ENCODE peak calls at places on chromosomes 16 and 17, in ten cellular contexts. O is suprapubic skin, G is endothelial cell of umbilical vein, Z is stomach, N is transverse colon, S is prostate gland, H is sigmoid colon, F is spleen, U is breast epithelium, B is K562. W is an unnamed sample.

GRCh38 chr16:20901441-20902112 is 1.0 kb downstream of the LYRM1 start:
- DNase-seq in O (peak; percentile 81), G (peak; percentile 72), Z (peak; percentile 68), N (peak; percentile 55), S (peak; percentile 57), H (peak; percentile 84), F (peak; percentile 87), U (peak; percentile 73), B (peak; percentile 25), W (no peak)

GRCh38 chr17:76791053-76791980 is 53.4 kb downstream of the MFSD11 start:
- DNase-seq in O (no peak), G (peak; percentile 53), Z (peak; percentile 27), N (peak; percentile 63), S (no peak), H (no peak), F (peak; percentile 59), U (no peak), B (peak; percentile 57), W (no peak)

GRCh38 chr17:42675348-42675983 is 1.3 kb downstream of the PLEKHH3 start:
- DNase-seq in O (peak; percentile 71), G (no peak), Z (peak; percentile 77), N (peak; percentile 44), S (peak; percentile 26), H (no peak), F (no peak), U (no peak), B (no peak), W (no peak)

GRCh38 chr17:2050246-2050866 is 4.5 kb upstream of the HIC1 start:
- DNase-seq in O (peak; percentile 84), G (peak; percentile 41), Z (peak; percentile 70), N (peak; percentile 68), S (peak; percentile 62), H (peak; percentile 86), F (peak; percentile 91), U (no peak), B (peak; percentile 83), W (no peak)

GRCh38 chr17:4786111-4786491 is at the start of gene VMO1:
- DNase-seq in O (no peak), G (no peak), Z (no peak), N (peak; percentile 27), S (no peak), H (peak; percentile 74), F (peak; percentile 83), U (no peak), B (no peak), W (no peak)

GRCh38 chr16:72858611-72859493 is 189.1 kb downstream of the ZFHX3 start:
- DNase-seq in O (no peak), G (no peak), Z (no peak), N (no peak), S (no peak), H (no peak), F (no peak), U (no peak), B (no peak), W (no peak)

GRCh38 chr17:38922538-38923291 is 2.7 kb upstream of the LASP1NB start:
- DNase-seq in O (no peak), G (peak; percentile 67), Z (peak; percentile 73), N (peak; percentile 68), S (peak; percentile 58), H (peak; percentile 92), F (peak; percentile 68), U (peak; percentile 53), B (no peak), W (no peak)

GRCh38 chr17:11935734-11936406 is 61.4 kb downstream of the ZNF18 start:
- DNase-seq in O (no peak), G (peak; percentile 14), Z (no peak), N (peak; percentile 67), S (peak; percentile 38), H (no peak), F (no peak), U (no peak), B (peak; percentile 30), W (no peak)

GRCh38 chr16:55842369-55843104 is 9.6 kb upstream of the CES1 start:
- DNase-seq in O (no peak), G (peak; percentile 48), Z (no peak), N (no peak), S (peak; percentile 22), H (no peak), F (no peak), U (no peak), B (peak; percentile 60), W (no peak)

GRCh38 chr16:81885976-81886586 is 107.0 kb downstream of the PLCG2 start:
- DNase-seq in O (no peak), G (peak; percentile 40), Z (no peak), N (no peak), S (no peak), H (no peak), F (no peak), U (no peak), B (peak; percentile 78), W (no peak)

GRCh38 chr17:78263063-78263735 is 31.8 kb downstream of the TMEM235 start:
- DNase-seq in O (no peak), G (peak; percentile 40), Z (peak; percentile 75), N (peak; percentile 50), S (no peak), H (no peak), F (peak; percentile 91), U (no peak), B (peak; percentile 88), W (no peak)

GRCh38 chr16:26027060-26027459 is 335.3 kb downstream of the HS3ST4 start:
- DNase-seq in O (no peak), G (no peak), Z (no peak), N (no peak), S (no peak), H (no peak), F (no peak), U (no peak), B (no peak), W (no peak)

GRCh38 chr17:76196675-76197074 is 43.6 kb downstream of the RNF157 start:
- DNase-seq in O (no peak), G (no peak), Z (peak; percentile 52), N (peak; percentile 33), S (peak; percentile 88), H (peak; percentile 88), F (no peak), U (peak; percentile 59), B (no peak), W (no peak)

GRCh38 chr16:89506791-89507191 is 1.4 kb upstream of the SPG7 start:
- DNase-seq in O (no peak), G (no peak), Z (no peak), N (no peak), S (no peak), H (no peak), F (no peak), U (no peak), B (peak; percentile 35), W (no peak)

GRCh38 chr16:1923299-1924034 is 5.3 kb upstream of the HS3ST6 start:
- DNase-seq in O (no peak), G (peak; percentile 32), Z (no peak), N (peak; percentile 66), S (no peak), H (no peak), F (no peak), U (no peak), B (no peak), W (no peak)

GRCh38 chr17:986322-986929 is 6.8 kb upstream of the NXN start:
- DNase-seq in O (no peak), G (no peak), Z (no peak), N (no peak), S (no peak), H (no peak), F (no peak), U (no peak), B (no peak), W (no peak)

GRCh38 chr17:66542967-66543525 is 240.6 kb downstream of the PRKCA start:
- DNase-seq in O (no peak), G (peak; percentile 41), Z (no peak), N (no peak), S (no peak), H (no peak), F (no peak), U (no peak), B (no peak), W (no peak)

GRCh38 chr16:83908798-83909197 is 9.9 kb downstream of the MLYCD start:
- DNase-seq in O (no peak), G (no peak), Z (no peak), N (no peak), S (no peak), H (peak; percentile 38), F (no peak), U (no peak), B (no peak), W (no peak)

GRCh38 chr17:72376486-72377345 is 255.9 kb downstream of the SOX9 start:
- DNase-seq in O (no peak), G (no peak), Z (no peak), N (no peak), S (no peak), H (no peak), F (no peak), U (no peak), B (no peak), W (no peak)
- TF ChIP-seq POLR2AphosphoS5 in O (no peak), G (no peak), Z (no peak), N (no peak), S (no peak), H (no peak), F (no peak), U (no peak), B (no peak), W (no peak)

DNA sequence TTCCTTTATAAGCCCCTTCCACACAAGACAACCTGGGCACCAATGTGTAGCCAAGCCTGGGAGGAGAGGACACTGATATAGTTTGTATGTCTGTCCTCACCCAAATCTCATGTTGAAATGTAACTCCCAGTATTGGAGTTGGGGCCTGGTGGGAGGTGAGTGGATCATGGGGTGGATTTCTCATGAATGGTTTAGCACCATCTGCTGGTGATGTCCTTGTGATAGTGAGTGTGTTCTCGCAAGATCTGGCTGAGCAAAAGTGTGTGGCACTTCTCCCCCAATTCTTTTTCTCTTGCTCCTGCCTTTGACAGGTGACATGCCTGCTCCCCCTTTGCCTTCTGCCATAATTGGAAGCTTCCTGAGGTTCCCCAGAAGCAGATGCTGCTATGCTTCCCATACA is 135.8 kb downstream of the USP31 start:
- DNase-seq in O (no peak), G (peak; percentile 6), Z (no peak), N (no peak), S (no peak), H (no peak), F (no peak), U (no peak), B (no peak), W (no peak)
- TF ChIP-seq CTCF in O (no peak), G (no peak), Z (no peak), N (no peak), S (no peak), H (no peak), F (no peak), U (no peak), B (no peak), W (no peak)

DNA sequence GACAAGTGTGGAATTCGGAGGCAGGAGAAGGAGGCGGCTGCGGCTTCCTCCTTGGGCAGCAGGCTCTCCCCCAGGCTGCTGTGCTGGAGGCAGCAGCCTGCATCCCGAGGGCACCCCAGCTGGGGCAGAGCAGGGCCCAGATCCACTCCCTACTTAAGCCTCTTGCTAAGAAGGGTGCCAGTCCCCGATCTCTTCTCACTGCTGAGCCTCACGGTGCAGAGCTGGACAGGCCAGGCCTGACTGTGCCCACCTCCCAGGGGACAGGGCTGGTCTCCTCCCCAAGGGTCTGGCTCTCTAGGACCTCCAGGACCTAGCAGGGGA is 210.8 kb downstream of the NTN1 start:
- DNase-seq in O (no peak), G (no peak), Z (no peak), N (no peak), S (no peak), H (no peak), F (peak; percentile 56), U (no peak), B (no peak), W (no peak)
- TF ChIP-seq POLR2A in O (no peak), G (no peak), Z (no peak), N (no peak), S (no peak), H (no peak), F (no peak), U (no peak), B (no peak), W (no peak)

GRCh38 chr16:9027070-9027799 is 63.5 kb upstream of the USP7 start:
- DNase-seq in O (no peak), G (no peak), Z (no peak), N (no peak), S (peak; percentile 9), H (no peak), F (no peak), U (no peak), B (peak; percentile 25), W (no peak)
- TF ChIP-seq POLR2AphosphoS5 in O (no peak), G (no peak), Z (no peak), N (no peak), S (no peak), H (no peak), F (no peak), U (no peak), B (no peak), W (no peak)